ENCODE peak calls at places on chromosomes 12 and 14, in nine cellular contexts. One of them, this sample, is unnamed.

GRCh38 chr14:21109377-21110260 is 8.8 kb downstream of the TMEM253 start:
- DNase-seq in AG09309: no peak
- DNase-seq in psoas muscle: no peak
- DNase-seq in fibroblast of villous mesenchyme: no peak
- DNase-seq in GM12865: peak
- DNase-seq in fibroblast of lung: no peak
- DNase-seq in left ventricle myocardium inferior: no peak
- DNase-seq in foreskin fibroblast: no peak
- DNase-seq in testis: no peak
- DNase-seq in this sample: no peak

GRCh38 chr12:124024263-124024678 is 51.3 kb downstream of the ZNF664 start:
- DNase-seq in psoas muscle: no peak
- DNase-seq in AG09309: no peak
- DNase-seq in fibroblast of villous mesenchyme: no peak
- DNase-seq in GM12865: no peak
- DNase-seq in foreskin fibroblast: peak
- DNase-seq in fibroblast of lung: no peak
- DNase-seq in testis: no peak
- DNase-seq in left ventricle myocardium inferior: no peak
- DNase-seq in this sample: no peak

GRCh38 chr12:33116284-33116683 is 219.7 kb upstream of the PKP2 start:
- DNase-seq in GM12865: no peak
- DNase-seq in fibroblast of lung: no peak
- DNase-seq in foreskin fibroblast: no peak
- DNase-seq in AG09309: no peak
- DNase-seq in left ventricle myocardium inferior: no peak
- DNase-seq in psoas muscle: no peak
- DNase-seq in fibroblast of villous mesenchyme: no peak
- DNase-seq in testis: no peak
- DNase-seq in this sample: no peak

GRCh38 chr12:114895822-114896221 is 211.8 kb upstream of the TBX3 start:
- DNase-seq in foreskin fibroblast: no peak
- DNase-seq in left ventricle myocardium inferior: no peak
- DNase-seq in GM12865: no peak
- DNase-seq in testis: no peak
- DNase-seq in fibroblast of villous mesenchyme: no peak
- DNase-seq in psoas muscle: no peak
- DNase-seq in AG09309: no peak
- DNase-seq in fibroblast of lung: no peak
- DNase-seq in this sample: no peak

GRCh38 chr14:106530423-106531107 is 1004.2 kb downstream of the TMEM121 start:
- DNase-seq in fibroblast of villous mesenchyme: no peak
- DNase-seq in left ventricle myocardium inferior: no peak
- DNase-seq in GM12865: peak
- DNase-seq in testis: peak
- DNase-seq in psoas muscle: no peak
- DNase-seq in fibroblast of lung: no peak
- DNase-seq in AG09309: no peak
- DNase-seq in foreskin fibroblast: no peak
- DNase-seq in this sample: no peak

GRCh38 chr12:58481811-58482210 is 438.5 kb downstream of the LRIG3 start:
- DNase-seq in testis: no peak
- DNase-seq in psoas muscle: no peak
- DNase-seq in AG09309: no peak
- DNase-seq in fibroblast of lung: no peak
- DNase-seq in foreskin fibroblast: no peak
- DNase-seq in left ventricle myocardium inferior: no peak
- DNase-seq in fibroblast of villous mesenchyme: no peak
- DNase-seq in GM12865: no peak
- DNase-seq in this sample: no peak

GRCh38 chr12:89075890-89076591 is 276.3 kb downstream of the DUSP6 start:
- DNase-seq in psoas muscle: no peak
- DNase-seq in fibroblast of villous mesenchyme: peak
- DNase-seq in fibroblast of lung: peak
- DNase-seq in AG09309: no peak
- DNase-seq in GM12865: no peak
- DNase-seq in foreskin fibroblast: no peak
- DNase-seq in left ventricle myocardium inferior: no peak
- DNase-seq in testis: no peak
- DNase-seq in this sample: no peak

GRCh38 chr12:12007001-12007712 is 63.6 kb upstream of the BCL2L14 start:
- DNase-seq in AG09309: no peak
- DNase-seq in foreskin fibroblast: no peak
- DNase-seq in left ventricle myocardium inferior: no peak
- DNase-seq in GM12865: peak
- DNase-seq in testis: no peak
- DNase-seq in fibroblast of villous mesenchyme: no peak
- DNase-seq in fibroblast of lung: peak
- DNase-seq in psoas muscle: no peak
- DNase-seq in this sample: no peak

GRCh38 chr14:50599700-50600444 is 39.9 kb downstream of the ATL1 start:
- DNase-seq in fibroblast of lung: peak
- DNase-seq in fibroblast of villous mesenchyme: peak
- DNase-seq in foreskin fibroblast: peak
- DNase-seq in left ventricle myocardium inferior: no peak
- DNase-seq in GM12865: peak
- DNase-seq in testis: no peak
- DNase-seq in AG09309: peak
- DNase-seq in psoas muscle: no peak
- DNase-seq in this sample: no peak

GRCh38 chr14:68211421-68211820 is 391.8 kb downstream of the RAD51B start:
- DNase-seq in GM12865: peak
- DNase-seq in psoas muscle: no peak
- DNase-seq in left ventricle myocardium inferior: no peak
- DNase-seq in foreskin fibroblast: no peak
- DNase-seq in AG09309: no peak
- DNase-seq in fibroblast of villous mesenchyme: peak
- DNase-seq in fibroblast of lung: no peak
- DNase-seq in testis: no peak
- DNase-seq in this sample: no peak

GRCh38 chr12:52164624-52165023 is 27.2 kb downstream of the KRT80 start:
- DNase-seq in foreskin fibroblast: no peak
- DNase-seq in testis: no peak
- DNase-seq in AG09309: no peak
- DNase-seq in psoas muscle: no peak
- DNase-seq in left ventricle myocardium inferior: no peak
- DNase-seq in fibroblast of villous mesenchyme: no peak
- DNase-seq in GM12865: no peak
- DNase-seq in fibroblast of lung: no peak
- DNase-seq in this sample: no peak

GRCh38 chr14:54767139-54767431 is 135.5 kb downstream of the GCH1 start:
- DNase-seq in foreskin fibroblast: no peak
- DNase-seq in fibroblast of lung: no peak
- DNase-seq in testis: no peak
- DNase-seq in psoas muscle: no peak
- DNase-seq in GM12865: no peak
- DNase-seq in left ventricle myocardium inferior: no peak
- DNase-seq in AG09309: no peak
- DNase-seq in fibroblast of villous mesenchyme: no peak
- DNase-seq in this sample: no peak

GRCh38 chr12:70928066-70928465 is 7.5 kb upstream of the PTPRR start:
- DNase-seq in fibroblast of villous mesenchyme: no peak
- DNase-seq in testis: no peak
- DNase-seq in foreskin fibroblast: no peak
- DNase-seq in GM12865: no peak
- DNase-seq in fibroblast of lung: no peak
- DNase-seq in AG09309: no peak
- DNase-seq in psoas muscle: no peak
- DNase-seq in left ventricle myocardium inferior: no peak
- DNase-seq in this sample: no peak

GRCh38 chr14:102248121-102248520 is 56.8 kb downstream of the MOK start:
- DNase-seq in left ventricle myocardium inferior: no peak
- DNase-seq in foreskin fibroblast: no peak
- DNase-seq in testis: no peak
- DNase-seq in fibroblast of villous mesenchyme: peak
- DNase-seq in GM12865: no peak
- DNase-seq in AG09309: no peak
- DNase-seq in fibroblast of lung: no peak
- DNase-seq in psoas muscle: no peak
- DNase-seq in this sample: no peak

GRCh38 chr12:9810721-9811120 is 16.6 kb upstream of the KLRF1 start:
- DNase-seq in left ventricle myocardium inferior: no peak
- DNase-seq in testis: no peak
- DNase-seq in AG09309: no peak
- DNase-seq in fibroblast of villous mesenchyme: peak
- DNase-seq in psoas muscle: no peak
- DNase-seq in GM12865: peak
- DNase-seq in fibroblast of lung: no peak
- DNase-seq in foreskin fibroblast: peak
- DNase-seq in this sample: no peak

GRCh38 chr12:2541805-2542204 is 253.0 kb upstream of the FKBP4 start:
- DNase-seq in fibroblast of villous mesenchyme: no peak
- DNase-seq in fibroblast of lung: no peak
- DNase-seq in left ventricle myocardium inferior: no peak
- DNase-seq in AG09309: no peak
- DNase-seq in foreskin fibroblast: no peak
- DNase-seq in psoas muscle: no peak
- DNase-seq in GM12865: no peak
- DNase-seq in testis: no peak
- DNase-seq in this sample: no peak

GRCh38 chr14:99159341-99160340 is 112.4 kb downstream of the BCL11B start:
- DNase-seq in testis: no peak
- DNase-seq in foreskin fibroblast: no peak
- DNase-seq in GM12865: no peak
- DNase-seq in psoas muscle: no peak
- DNase-seq in fibroblast of villous mesenchyme: no peak
- DNase-seq in fibroblast of lung: no peak
- DNase-seq in AG09309: no peak
- DNase-seq in left ventricle myocardium inferior: no peak
- DNase-seq in this sample: no peak

GRCh38 chr12:12717586-12718381 is 616 bp downstream of the CDKN1B start:
- DNase-seq in testis: peak
- DNase-seq in psoas muscle: peak
- DNase-seq in AG09309: no peak
- DNase-seq in fibroblast of lung: no peak
- DNase-seq in foreskin fibroblast: no peak
- DNase-seq in left ventricle myocardium inferior: peak
- DNase-seq in fibroblast of villous mesenchyme: peak
- DNase-seq in GM12865: no peak
- DNase-seq in this sample: peak

GRCh38 chr14:70052990-70053389 is 135.8 kb downstream of the SLC8A3 start:
- DNase-seq in fibroblast of villous mesenchyme: peak
- DNase-seq in GM12865: peak
- DNase-seq in testis: peak
- DNase-seq in psoas muscle: no peak
- DNase-seq in fibroblast of lung: peak
- DNase-seq in foreskin fibroblast: peak
- DNase-seq in AG09309: no peak
- DNase-seq in left ventricle myocardium inferior: no peak
- DNase-seq in this sample: no peak

GRCh38 chr12:42780671-42781070 is 191.1 kb upstream of the PRICKLE1 start:
- DNase-seq in foreskin fibroblast: no peak
- DNase-seq in fibroblast of lung: no peak
- DNase-seq in AG09309: no peak
- DNase-seq in testis: no peak
- DNase-seq in left ventricle myocardium inferior: no peak
- DNase-seq in fibroblast of villous mesenchyme: no peak
- DNase-seq in psoas muscle: no peak
- DNase-seq in GM12865: no peak
- DNase-seq in this sample: no peak

GRCh38 chr12:95687937-95688336 is 102.6 kb downstream of the NTN4 start:
- DNase-seq in foreskin fibroblast: no peak
- DNase-seq in fibroblast of villous mesenchyme: no peak
- DNase-seq in fibroblast of lung: no peak
- DNase-seq in left ventricle myocardium inferior: no peak
- DNase-seq in testis: no peak
- DNase-seq in AG09309: no peak
- DNase-seq in GM12865: no peak
- DNase-seq in psoas muscle: no peak
- DNase-seq in this sample: no peak

GRCh38 chr12:30783946-30784345 is 29.2 kb upstream of the CAPRIN2 start:
- DNase-seq in psoas muscle: no peak
- DNase-seq in foreskin fibroblast: no peak
- DNase-seq in fibroblast of lung: no peak
- DNase-seq in AG09309: no peak
- DNase-seq in left ventricle myocardium inferior: no peak
- DNase-seq in testis: no peak
- DNase-seq in fibroblast of villous mesenchyme: no peak
- DNase-seq in GM12865: no peak
- DNase-seq in this sample: no peak
- TF ChIP-seq CTCF in psoas muscle: no peak
- TF ChIP-seq CTCF in foreskin fibroblast: no peak
- TF ChIP-seq CTCF in fibroblast of lung: no peak
- TF ChIP-seq CTCF in AG09309: no peak
- TF ChIP-seq CTCF in left ventricle myocardium inferior: no peak
- TF ChIP-seq CTCF in testis: no peak
- TF ChIP-seq CTCF in fibroblast of villous mesenchyme: no peak
- TF ChIP-seq CTCF in GM12865: no peak
- TF ChIP-seq CTCF in this sample: no peak

DNA sequence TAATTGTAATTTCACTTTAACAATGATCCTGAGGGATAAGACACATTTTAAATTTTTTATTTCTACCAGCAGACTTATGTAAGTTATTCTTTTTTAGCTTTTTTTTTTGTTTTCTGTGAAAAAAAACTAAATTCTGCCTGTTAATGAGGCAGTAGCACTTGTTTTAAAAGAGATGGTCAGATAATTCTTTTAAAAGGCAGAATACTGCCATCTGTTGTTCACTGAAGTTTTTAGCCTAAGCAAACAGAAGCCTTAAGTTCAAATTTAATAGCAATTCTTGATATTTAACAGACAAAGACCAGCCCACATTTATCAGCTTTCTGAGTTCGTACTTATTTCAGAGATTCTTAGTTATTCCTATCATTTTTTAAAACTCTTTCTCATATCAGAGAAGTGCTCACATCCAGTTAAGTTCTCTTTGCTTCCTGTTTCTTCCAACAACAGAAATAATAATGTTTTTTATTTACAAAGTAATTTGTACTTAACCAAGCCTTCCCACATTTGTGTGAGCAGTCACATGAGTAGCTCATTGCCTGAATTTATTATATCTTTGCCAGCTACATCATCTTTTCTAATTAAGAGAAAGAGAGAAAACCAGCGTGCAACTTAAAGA is 93.4 kb upstream of the SLCO1C1 start:
- DNase-seq in left ventricle myocardium inferior: no peak
- DNase-seq in foreskin fibroblast: peak
- DNase-seq in fibroblast of villous mesenchyme: peak
- DNase-seq in fibroblast of lung: peak
- DNase-seq in AG09309: no peak
- DNase-seq in testis: no peak
- DNase-seq in psoas muscle: no peak
- DNase-seq in GM12865: peak
- DNase-seq in this sample: no peak
- TF ChIP-seq CTCF in left ventricle myocardium inferior: peak
- TF ChIP-seq CTCF in foreskin fibroblast: peak
- TF ChIP-seq CTCF in fibroblast of villous mesenchyme: peak
- TF ChIP-seq CTCF in fibroblast of lung: peak
- TF ChIP-seq CTCF in AG09309: peak
- TF ChIP-seq CTCF in testis: peak
- TF ChIP-seq CTCF in psoas muscle: peak
- TF ChIP-seq CTCF in GM12865: no peak
- TF ChIP-seq CTCF in this sample: peak

GRCh38 chr14:85958069-85958468 is 428.1 kb downstream of the FLRT2 start:
- DNase-seq in AG09309: no peak
- DNase-seq in left ventricle myocardium inferior: no peak
- DNase-seq in fibroblast of villous mesenchyme: no peak
- DNase-seq in psoas muscle: no peak
- DNase-seq in foreskin fibroblast: no peak
- DNase-seq in testis: no peak
- DNase-seq in GM12865: no peak
- DNase-seq in fibroblast of lung: no peak
- DNase-seq in this sample: no peak
- TF ChIP-seq CTCF in AG09309: no peak
- TF ChIP-seq CTCF in left ventricle myocardium inferior: no peak
- TF ChIP-seq CTCF in fibroblast of villous mesenchyme: no peak
- TF ChIP-seq CTCF in psoas muscle: no peak
- TF ChIP-seq CTCF in foreskin fibroblast: no peak
- TF ChIP-seq CTCF in testis: no peak
- TF ChIP-seq CTCF in GM12865: no peak
- TF ChIP-seq CTCF in fibroblast of lung: no peak
- TF ChIP-seq CTCF in this sample: no peak

GRCh38 chr12:106171117-106171750 is 32.5 kb upstream of the NUAK1 start:
- DNase-seq in foreskin fibroblast: no peak
- DNase-seq in GM12865: no peak
- DNase-seq in testis: peak
- DNase-seq in fibroblast of lung: no peak
- DNase-seq in left ventricle myocardium inferior: no peak
- DNase-seq in psoas muscle: no peak
- DNase-seq in AG09309: no peak
- DNase-seq in fibroblast of villous mesenchyme: no peak
- DNase-seq in this sample: no peak
- TF ChIP-seq CTCF in foreskin fibroblast: no peak
- TF ChIP-seq CTCF in GM12865: no peak
- TF ChIP-seq CTCF in testis: no peak
- TF ChIP-seq CTCF in fibroblast of lung: no peak
- TF ChIP-seq CTCF in left ventricle myocardium inferior: no peak
- TF ChIP-seq CTCF in psoas muscle: no peak
- TF ChIP-seq CTCF in AG09309: no peak
- TF ChIP-seq CTCF in fibroblast of villous mesenchyme: no peak
- TF ChIP-seq CTCF in this sample: no peak

This sample was measured in gastrocnemius medialis.